ENCODE peak calls at places on chromosomes 4 and X, in ten cellular contexts. One of them, this sample, is unnamed.

GRCh38 chr4:102439835-102440234 is 61.3 kb upstream of the NFKB1 start:
- DNase-seq in tibial nerve: no peak
- DNase-seq in Peyer's patch: no peak
- DNase-seq in fibroblast of mammary gland: peak; percentile 87
- DNase-seq in hepatocyte: peak; percentile 39
- DNase-seq in cardiac muscle cell: peak; percentile 85
- DNase-seq in transverse colon: no peak
- DNase-seq in psoas muscle: no peak
- DNase-seq in WERI-Rb-1: no peak
- DNase-seq in AG04450: peak; percentile 52
- DNase-seq in this sample: no peak

GRCh38 chr4:13988347-13989265 is 361.1 kb upstream of the BOD1L1 start:
- DNase-seq in tibial nerve: peak; percentile 35
- DNase-seq in Peyer's patch: no peak
- DNase-seq in AG04450: peak; percentile 82
- DNase-seq in WERI-Rb-1: no peak
- DNase-seq in psoas muscle: peak; percentile 50
- DNase-seq in cardiac muscle cell: peak; percentile 97
- DNase-seq in hepatocyte: peak; percentile 30
- DNase-seq in transverse colon: no peak
- DNase-seq in fibroblast of mammary gland: peak; percentile 100
- DNase-seq in this sample: no peak

GRCh38 chrX:57595381-57595811 is 3.6 kb downstream of the ZXDB start:
- DNase-seq in hepatocyte: no peak
- DNase-seq in fibroblast of mammary gland: peak; percentile 82
- DNase-seq in tibial nerve: no peak
- DNase-seq in psoas muscle: no peak
- DNase-seq in cardiac muscle cell: peak; percentile 83
- DNase-seq in AG04450: peak; percentile 20
- DNase-seq in WERI-Rb-1: no peak
- DNase-seq in transverse colon: no peak
- DNase-seq in Peyer's patch: no peak
- DNase-seq in this sample: peak; percentile 16

GRCh38 chr4:64271601-64272081 is 137.6 kb downstream of the TECRL start:
- DNase-seq in transverse colon: no peak
- DNase-seq in hepatocyte: no peak
- DNase-seq in fibroblast of mammary gland: no peak
- DNase-seq in psoas muscle: peak; percentile 20
- DNase-seq in WERI-Rb-1: no peak
- DNase-seq in tibial nerve: no peak
- DNase-seq in AG04450: no peak
- DNase-seq in cardiac muscle cell: no peak
- DNase-seq in Peyer's patch: no peak
- DNase-seq in this sample: peak; percentile 3

GRCh38 chrX:124113799-124114600 is 152.5 kb downstream of the STAG2 start:
- DNase-seq in cardiac muscle cell: no peak
- DNase-seq in fibroblast of mammary gland: no peak
- DNase-seq in WERI-Rb-1: no peak
- DNase-seq in AG04450: no peak
- DNase-seq in tibial nerve: no peak
- DNase-seq in Peyer's patch: no peak
- DNase-seq in psoas muscle: no peak
- DNase-seq in hepatocyte: no peak
- DNase-seq in transverse colon: no peak
- DNase-seq in this sample: no peak

GRCh38 chrX:150730719-150731118 is 37.5 kb downstream of the MTMR1 start:
- DNase-seq in cardiac muscle cell: no peak
- DNase-seq in hepatocyte: no peak
- DNase-seq in fibroblast of mammary gland: peak; percentile 97
- DNase-seq in AG04450: no peak
- DNase-seq in tibial nerve: no peak
- DNase-seq in WERI-Rb-1: no peak
- DNase-seq in Peyer's patch: no peak
- DNase-seq in psoas muscle: no peak
- DNase-seq in transverse colon: no peak
- DNase-seq in this sample: no peak

GRCh38 chr4:113446019-113446418 is 315.5 kb downstream of the CAMK2D start:
- DNase-seq in hepatocyte: no peak
- DNase-seq in Peyer's patch: no peak
- DNase-seq in cardiac muscle cell: peak; percentile 66
- DNase-seq in transverse colon: no peak
- DNase-seq in fibroblast of mammary gland: peak; percentile 97
- DNase-seq in WERI-Rb-1: no peak
- DNase-seq in tibial nerve: no peak
- DNase-seq in AG04450: no peak
- DNase-seq in psoas muscle: no peak
- DNase-seq in this sample: no peak

GRCh38 chr4:8913121-8913857 is 41.6 kb upstream of the HMX1 start:
- DNase-seq in fibroblast of mammary gland: no peak
- DNase-seq in hepatocyte: peak; percentile 4
- DNase-seq in Peyer's patch: no peak
- DNase-seq in transverse colon: no peak
- DNase-seq in WERI-Rb-1: peak; percentile 6
- DNase-seq in psoas muscle: no peak
- DNase-seq in AG04450: no peak
- DNase-seq in tibial nerve: peak; percentile 10
- DNase-seq in cardiac muscle cell: no peak
- DNase-seq in this sample: no peak

GRCh38 chr4:184599492-184600135 is 49.6 kb downstream of the CASP3 start:
- DNase-seq in AG04450: peak; percentile 38
- DNase-seq in fibroblast of mammary gland: peak; percentile 84
- DNase-seq in hepatocyte: no peak
- DNase-seq in psoas muscle: no peak
- DNase-seq in transverse colon: no peak
- DNase-seq in tibial nerve: no peak
- DNase-seq in WERI-Rb-1: no peak
- DNase-seq in Peyer's patch: no peak
- DNase-seq in cardiac muscle cell: peak; percentile 92
- DNase-seq in this sample: no peak

GRCh38 chrX:128020701-128021100 is 31.5 kb downstream of the ACTRT1 start:
- DNase-seq in AG04450: no peak
- DNase-seq in cardiac muscle cell: peak; percentile 0
- DNase-seq in Peyer's patch: no peak
- DNase-seq in psoas muscle: no peak
- DNase-seq in transverse colon: no peak
- DNase-seq in tibial nerve: no peak
- DNase-seq in hepatocyte: peak; percentile 48
- DNase-seq in fibroblast of mammary gland: peak; percentile 0
- DNase-seq in WERI-Rb-1: no peak
- DNase-seq in this sample: no peak

GRCh38 chr4:107035711-107036601 is at the start of gene DKK2:
- DNase-seq in WERI-Rb-1: peak; percentile 28
- DNase-seq in cardiac muscle cell: peak; percentile 33
- DNase-seq in fibroblast of mammary gland: peak; percentile 44
- DNase-seq in hepatocyte: peak; percentile 43
- DNase-seq in Peyer's patch: peak; percentile 40
- DNase-seq in tibial nerve: peak; percentile 21
- DNase-seq in transverse colon: peak; percentile 10
- DNase-seq in psoas muscle: peak; percentile 27
- DNase-seq in AG04450: no peak
- DNase-seq in this sample: no peak

GRCh38 chr4:11505225-11505971 is 76.7 kb upstream of the HS3ST1 start:
- DNase-seq in cardiac muscle cell: peak; percentile 32
- DNase-seq in Peyer's patch: peak; percentile 52
- DNase-seq in psoas muscle: no peak
- DNase-seq in WERI-Rb-1: no peak
- DNase-seq in AG04450: no peak
- DNase-seq in hepatocyte: peak; percentile 68
- DNase-seq in fibroblast of mammary gland: no peak
- DNase-seq in tibial nerve: no peak
- DNase-seq in transverse colon: peak; percentile 56
- DNase-seq in this sample: no peak

GRCh38 chrX:14533867-14534266 is 4.5 kb downstream of the GLRA2 start:
- DNase-seq in AG04450: no peak
- DNase-seq in hepatocyte: no peak
- DNase-seq in fibroblast of mammary gland: no peak
- DNase-seq in psoas muscle: no peak
- DNase-seq in transverse colon: no peak
- DNase-seq in WERI-Rb-1: no peak
- DNase-seq in tibial nerve: no peak
- DNase-seq in cardiac muscle cell: no peak
- DNase-seq in Peyer's patch: no peak
- DNase-seq in this sample: no peak

GRCh38 chr4:23874536-23874901 is 15.3 kb downstream of the PPARGC1A start:
- DNase-seq in transverse colon: no peak
- DNase-seq in cardiac muscle cell: no peak
- DNase-seq in AG04450: no peak
- DNase-seq in psoas muscle: no peak
- DNase-seq in Peyer's patch: no peak
- DNase-seq in tibial nerve: no peak
- DNase-seq in fibroblast of mammary gland: no peak
- DNase-seq in WERI-Rb-1: no peak
- DNase-seq in hepatocyte: peak; percentile 22
- DNase-seq in this sample: no peak

GRCh38 chrX:129522184-129523059 is 868 bp downstream of the SMARCA1 start:
- DNase-seq in tibial nerve: peak; percentile 24
- DNase-seq in cardiac muscle cell: peak; percentile 67
- DNase-seq in Peyer's patch: peak; percentile 41
- DNase-seq in hepatocyte: peak; percentile 78
- DNase-seq in fibroblast of mammary gland: peak; percentile 61
- DNase-seq in AG04450: no peak
- DNase-seq in WERI-Rb-1: peak; percentile 70
- DNase-seq in psoas muscle: peak; percentile 41
- DNase-seq in transverse colon: peak; percentile 31
- DNase-seq in this sample: no peak

DNA sequence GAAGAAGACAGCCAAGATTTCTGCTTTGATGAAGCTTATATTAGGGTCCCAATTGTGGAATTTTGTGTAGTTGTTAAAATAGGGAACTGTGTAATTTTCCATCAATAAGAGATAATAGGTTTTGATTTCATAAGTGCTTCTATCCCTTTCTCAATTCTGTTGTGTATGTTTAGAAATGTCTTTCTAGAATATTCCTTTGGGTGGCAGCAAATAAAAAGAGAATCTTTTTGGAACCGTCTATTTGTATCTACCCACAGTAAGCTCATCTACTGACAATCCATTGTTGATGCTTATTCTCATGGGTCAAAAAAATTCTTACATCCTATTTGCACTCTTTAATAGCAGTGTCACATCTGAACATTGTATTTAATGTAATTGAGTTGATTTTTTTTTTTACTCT is 61.7 kb downstream of the TMA16 start:
- DNase-seq in Peyer's patch: no peak
- DNase-seq in fibroblast of mammary gland: peak; percentile 11
- DNase-seq in WERI-Rb-1: no peak
- DNase-seq in tibial nerve: no peak
- DNase-seq in AG04450: no peak
- DNase-seq in hepatocyte: no peak
- DNase-seq in cardiac muscle cell: no peak
- DNase-seq in transverse colon: no peak
- DNase-seq in psoas muscle: no peak
- DNase-seq in this sample: peak; percentile 34
- TF ChIP-seq CTCF in Peyer's patch: no peak
- TF ChIP-seq CTCF in fibroblast of mammary gland: peak; percentile 4
- TF ChIP-seq CTCF in WERI-Rb-1: no peak
- TF ChIP-seq CTCF in tibial nerve: peak; percentile 7
- TF ChIP-seq CTCF in AG04450: peak; percentile 6
- TF ChIP-seq CTCF in hepatocyte: peak; percentile 48
- TF ChIP-seq CTCF in cardiac muscle cell: no peak
- TF ChIP-seq CTCF in transverse colon: no peak
- TF ChIP-seq CTCF in psoas muscle: no peak
- TF ChIP-seq CTCF in this sample: no peak

DNA sequence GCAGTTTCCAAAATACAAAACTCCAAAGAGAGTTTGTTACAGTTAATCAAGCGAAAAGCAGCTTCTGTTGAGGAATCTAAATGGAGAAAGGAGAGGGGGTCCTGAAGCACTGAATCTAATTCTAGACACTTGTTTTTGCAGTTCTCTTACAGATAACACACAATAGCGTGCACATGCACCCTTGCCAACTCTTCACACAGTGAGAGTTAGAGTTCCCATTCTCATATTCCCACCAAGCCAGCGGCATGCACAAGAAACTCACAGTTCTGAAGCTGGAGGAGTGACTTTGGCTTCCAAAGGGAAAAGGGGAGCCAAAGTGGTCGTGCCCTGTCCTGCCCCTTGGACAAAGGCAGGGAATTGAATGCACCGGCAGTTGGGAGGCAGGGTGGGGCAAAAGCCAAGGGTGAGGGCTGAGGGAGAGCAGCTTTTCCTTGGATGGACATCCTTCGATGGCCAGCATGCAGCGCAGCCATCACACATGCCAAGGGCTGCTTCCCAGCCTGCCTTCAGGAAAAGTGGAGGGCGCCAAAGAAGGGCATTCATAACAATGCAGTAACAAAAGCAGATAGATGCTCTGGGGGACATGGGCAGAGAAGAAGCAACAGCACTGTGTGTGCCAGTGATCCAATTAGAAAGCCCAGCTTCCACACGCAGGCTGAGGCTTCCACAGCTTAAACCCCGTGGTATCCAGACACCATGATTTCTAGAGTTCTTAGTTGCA is 71.6 kb downstream of the TSPAN5 start:
- DNase-seq in Peyer's patch: no peak
- DNase-seq in cardiac muscle cell: no peak
- DNase-seq in AG04450: no peak
- DNase-seq in transverse colon: no peak
- DNase-seq in psoas muscle: no peak
- DNase-seq in fibroblast of mammary gland: no peak
- DNase-seq in hepatocyte: no peak
- DNase-seq in tibial nerve: no peak
- DNase-seq in WERI-Rb-1: no peak
- DNase-seq in this sample: no peak
- H3K4me3 ChIP-seq in Peyer's patch: no peak overlapping the region
- H3K4me3 ChIP-seq in cardiac muscle cell: no peak overlapping the region
- H3K4me3 ChIP-seq in AG04450: no peak overlapping the region
- H3K4me3 ChIP-seq in transverse colon: no peak overlapping the region
- H3K4me3 ChIP-seq in psoas muscle: no peak overlapping the region
- H3K4me3 ChIP-seq in fibroblast of mammary gland: no peak overlapping the region
- H3K4me3 ChIP-seq in hepatocyte: no peak overlapping the region
- H3K4me3 ChIP-seq in tibial nerve: no peak overlapping the region
- H3K4me3 ChIP-seq in WERI-Rb-1: no peak overlapping the region
- H3K4me3 ChIP-seq in this sample: no peak overlapping the region

GRCh38 chr4:140427104-140427918 is at the start of gene CLGN:
- DNase-seq in psoas muscle: peak; percentile 57
- DNase-seq in WERI-Rb-1: peak; percentile 96
- DNase-seq in hepatocyte: peak; percentile 87
- DNase-seq in fibroblast of mammary gland: peak; percentile 31
- DNase-seq in AG04450: no peak
- DNase-seq in transverse colon: peak; percentile 70
- DNase-seq in Peyer's patch: peak; percentile 69
- DNase-seq in cardiac muscle cell: peak; percentile 53
- DNase-seq in tibial nerve: no peak
- DNase-seq in this sample: peak; percentile 73
- TF ChIP-seq CTCF in psoas muscle: peak; percentile 41
- TF ChIP-seq CTCF in WERI-Rb-1: peak; percentile 78
- TF ChIP-seq CTCF in hepatocyte: peak; percentile 55
- TF ChIP-seq CTCF in fibroblast of mammary gland: no peak
- TF ChIP-seq CTCF in AG04450: peak; percentile 39
- TF ChIP-seq CTCF in transverse colon: peak; percentile 32
- TF ChIP-seq CTCF in Peyer's patch: peak; percentile 28
- TF ChIP-seq CTCF in cardiac muscle cell: peak; percentile 33
- TF ChIP-seq CTCF in tibial nerve: peak; percentile 29
- TF ChIP-seq CTCF in this sample: peak; percentile 34

DNA sequence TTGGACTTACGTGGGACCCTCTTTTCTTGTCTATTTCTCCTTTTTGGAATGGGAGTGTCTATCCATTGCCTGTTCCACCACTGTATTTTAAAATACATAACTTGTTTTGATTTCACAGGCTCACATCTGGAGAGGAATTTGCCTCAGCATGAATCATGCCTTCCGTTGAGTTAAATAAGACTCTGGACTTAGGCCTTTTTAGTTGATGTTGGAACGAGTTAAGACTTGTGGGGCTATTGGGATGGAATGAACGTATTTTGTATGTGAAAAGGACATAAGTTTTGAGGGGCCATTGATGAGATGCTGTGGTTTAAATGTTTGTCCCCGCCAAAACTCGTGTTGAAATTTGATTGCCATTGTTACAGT is 66.2 kb downstream of the BEX3 start:
- DNase-seq in AG04450: peak; percentile 24
- DNase-seq in tibial nerve: no peak
- DNase-seq in fibroblast of mammary gland: peak; percentile 83
- DNase-seq in Peyer's patch: no peak
- DNase-seq in WERI-Rb-1: no peak
- DNase-seq in hepatocyte: no peak
- DNase-seq in transverse colon: no peak
- DNase-seq in cardiac muscle cell: peak; percentile 51
- DNase-seq in psoas muscle: no peak
- DNase-seq in this sample: no peak
- H3K4me3 ChIP-seq in AG04450: no peak overlapping the region
- H3K4me3 ChIP-seq in tibial nerve: no peak overlapping the region
- H3K4me3 ChIP-seq in fibroblast of mammary gland: no peak overlapping the region
- H3K4me3 ChIP-seq in Peyer's patch: no peak overlapping the region
- H3K4me3 ChIP-seq in WERI-Rb-1: no peak overlapping the region
- H3K4me3 ChIP-seq in hepatocyte: no peak overlapping the region
- H3K4me3 ChIP-seq in transverse colon: no peak overlapping the region
- H3K4me3 ChIP-seq in cardiac muscle cell: no peak overlapping the region
- H3K4me3 ChIP-seq in psoas muscle: no peak overlapping the region
- H3K4me3 ChIP-seq in this sample: no peak overlapping the region